ENCODE peak calls at places on chromosomes 4 and X, in eight cellular contexts. One of them, this sample, is unnamed.

GRCh38 chrX:106585478-106585877 is 26.3 kb upstream of the RADX start:
- DNase-seq in stimulated activated CD8-positive, alpha-beta memory T cell treated with anti-CD3 and anti-CD28 coated beads, Interleukin-15, amount 100 ng/mL, for 24 hours: no peak
- DNase-seq in GM06990: no peak
- DNase-seq in hypothalamus: no peak
- DNase-seq in KBM-7: no peak
- DNase-seq in iPS-NIHi11: no peak
- DNase-seq in GM04503: no peak
- DNase-seq in NCI-H446: no peak
- DNase-seq in this sample: no peak

GRCh38 chr4:106266201-106266600 is 49.8 kb downstream of the TBCK start:
- DNase-seq in NCI-H446: peak
- DNase-seq in GM06990: no peak
- DNase-seq in hypothalamus: no peak
- DNase-seq in GM04503: peak
- DNase-seq in KBM-7: peak
- DNase-seq in iPS-NIHi11: peak
- DNase-seq in stimulated activated CD8-positive, alpha-beta memory T cell treated with anti-CD3 and anti-CD28 coated beads, Interleukin-15, amount 100 ng/mL, for 24 hours: no peak
- DNase-seq in this sample: peak

GRCh38 chr4:86670739-86671138 is 76.6 kb downstream of the PTPN13 start:
- DNase-seq in KBM-7: no peak
- DNase-seq in stimulated activated CD8-positive, alpha-beta memory T cell treated with anti-CD3 and anti-CD28 coated beads, Interleukin-15, amount 100 ng/mL, for 24 hours: no peak
- DNase-seq in GM06990: no peak
- DNase-seq in GM04503: peak
- DNase-seq in hypothalamus: no peak
- DNase-seq in iPS-NIHi11: no peak
- DNase-seq in NCI-H446: no peak
- DNase-seq in this sample: no peak

GRCh38 chr4:13559414-13559813 is 15.1 kb upstream of the NKX3-2 start:
- DNase-seq in NCI-H446: no peak
- DNase-seq in GM06990: no peak
- DNase-seq in stimulated activated CD8-positive, alpha-beta memory T cell treated with anti-CD3 and anti-CD28 coated beads, Interleukin-15, amount 100 ng/mL, for 24 hours: no peak
- DNase-seq in hypothalamus: no peak
- DNase-seq in KBM-7: peak
- DNase-seq in iPS-NIHi11: no peak
- DNase-seq in GM04503: peak
- DNase-seq in this sample: no peak

GRCh38 chr4:122481766-122482405 is 25.4 kb upstream of the IL2 start:
- DNase-seq in hypothalamus: no peak
- DNase-seq in GM06990: no peak
- DNase-seq in GM04503: peak
- DNase-seq in iPS-NIHi11: no peak
- DNase-seq in KBM-7: no peak
- DNase-seq in NCI-H446: no peak
- DNase-seq in stimulated activated CD8-positive, alpha-beta memory T cell treated with anti-CD3 and anti-CD28 coated beads, Interleukin-15, amount 100 ng/mL, for 24 hours: no peak
- DNase-seq in this sample: no peak

GRCh38 chr4:10456270-10457254 is 664 bp downstream of the ZNF518B start:
- DNase-seq in GM06990: peak
- DNase-seq in iPS-NIHi11: peak
- DNase-seq in GM04503: no peak
- DNase-seq in KBM-7: no peak
- DNase-seq in NCI-H446: no peak
- DNase-seq in hypothalamus: no peak
- DNase-seq in stimulated activated CD8-positive, alpha-beta memory T cell treated with anti-CD3 and anti-CD28 coated beads, Interleukin-15, amount 100 ng/mL, for 24 hours: no peak
- DNase-seq in this sample: peak

GRCh38 chr4:122450847-122451246 is 5.7 kb downstream of the IL2 start:
- DNase-seq in iPS-NIHi11: peak
- DNase-seq in stimulated activated CD8-positive, alpha-beta memory T cell treated with anti-CD3 and anti-CD28 coated beads, Interleukin-15, amount 100 ng/mL, for 24 hours: no peak
- DNase-seq in GM06990: no peak
- DNase-seq in NCI-H446: no peak
- DNase-seq in KBM-7: peak
- DNase-seq in hypothalamus: no peak
- DNase-seq in GM04503: peak
- DNase-seq in this sample: no peak

GRCh38 chrX:137428251-137428661 is 137.7 kb upstream of the ZIC3 start:
- DNase-seq in GM04503: no peak
- DNase-seq in stimulated activated CD8-positive, alpha-beta memory T cell treated with anti-CD3 and anti-CD28 coated beads, Interleukin-15, amount 100 ng/mL, for 24 hours: no peak
- DNase-seq in GM06990: no peak
- DNase-seq in hypothalamus: no peak
- DNase-seq in NCI-H446: no peak
- DNase-seq in KBM-7: no peak
- DNase-seq in iPS-NIHi11: peak
- DNase-seq in this sample: no peak

GRCh38 chrX:113384628-113385027 is 544.0 kb upstream of the AMOT start:
- DNase-seq in iPS-NIHi11: no peak
- DNase-seq in hypothalamus: no peak
- DNase-seq in GM06990: no peak
- DNase-seq in GM04503: peak
- DNase-seq in stimulated activated CD8-positive, alpha-beta memory T cell treated with anti-CD3 and anti-CD28 coated beads, Interleukin-15, amount 100 ng/mL, for 24 hours: no peak
- DNase-seq in KBM-7: no peak
- DNase-seq in NCI-H446: peak
- DNase-seq in this sample: no peak

GRCh38 chr4:95319169-95319568 is 229.6 kb downstream of the UNC5C start:
- DNase-seq in iPS-NIHi11: no peak
- DNase-seq in stimulated activated CD8-positive, alpha-beta memory T cell treated with anti-CD3 and anti-CD28 coated beads, Interleukin-15, amount 100 ng/mL, for 24 hours: no peak
- DNase-seq in KBM-7: no peak
- DNase-seq in hypothalamus: no peak
- DNase-seq in NCI-H446: no peak
- DNase-seq in GM04503: no peak
- DNase-seq in GM06990: no peak
- DNase-seq in this sample: peak

GRCh38 chr4:153523171-153523757 is 57.1 kb downstream of the TMEM131L start:
- DNase-seq in GM06990: no peak
- DNase-seq in NCI-H446: no peak
- DNase-seq in stimulated activated CD8-positive, alpha-beta memory T cell treated with anti-CD3 and anti-CD28 coated beads, Interleukin-15, amount 100 ng/mL, for 24 hours: no peak
- DNase-seq in KBM-7: peak
- DNase-seq in iPS-NIHi11: no peak
- DNase-seq in hypothalamus: no peak
- DNase-seq in GM04503: no peak
- DNase-seq in this sample: no peak

GRCh38 chr4:26590639-26591038 is 6.8 kb downstream of the TBC1D19 start:
- DNase-seq in GM06990: no peak
- DNase-seq in KBM-7: no peak
- DNase-seq in GM04503: no peak
- DNase-seq in hypothalamus: no peak
- DNase-seq in iPS-NIHi11: no peak
- DNase-seq in stimulated activated CD8-positive, alpha-beta memory T cell treated with anti-CD3 and anti-CD28 coated beads, Interleukin-15, amount 100 ng/mL, for 24 hours: no peak
- DNase-seq in NCI-H446: no peak
- DNase-seq in this sample: no peak

GRCh38 chr4:114036426-114036825 is 57.0 kb upstream of the ARSJ start:
- DNase-seq in iPS-NIHi11: no peak
- DNase-seq in NCI-H446: no peak
- DNase-seq in hypothalamus: no peak
- DNase-seq in stimulated activated CD8-positive, alpha-beta memory T cell treated with anti-CD3 and anti-CD28 coated beads, Interleukin-15, amount 100 ng/mL, for 24 hours: no peak
- DNase-seq in GM04503: no peak
- DNase-seq in KBM-7: no peak
- DNase-seq in GM06990: no peak
- DNase-seq in this sample: no peak

GRCh38 chrX:136209016-136209738 is 42.0 kb downstream of the MAP7D3 start:
- DNase-seq in KBM-7: peak
- DNase-seq in iPS-NIHi11: peak
- DNase-seq in NCI-H446: peak
- DNase-seq in stimulated activated CD8-positive, alpha-beta memory T cell treated with anti-CD3 and anti-CD28 coated beads, Interleukin-15, amount 100 ng/mL, for 24 hours: no peak
- DNase-seq in GM06990: no peak
- DNase-seq in hypothalamus: no peak
- DNase-seq in GM04503: no peak
- DNase-seq in this sample: peak

GRCh38 chr4:100311181-100311580 is 120.9 kb upstream of the DDIT4L start:
- DNase-seq in KBM-7: peak
- DNase-seq in iPS-NIHi11: peak
- DNase-seq in hypothalamus: no peak
- DNase-seq in GM04503: no peak
- DNase-seq in NCI-H446: no peak
- DNase-seq in stimulated activated CD8-positive, alpha-beta memory T cell treated with anti-CD3 and anti-CD28 coated beads, Interleukin-15, amount 100 ng/mL, for 24 hours: no peak
- DNase-seq in GM06990: no peak
- DNase-seq in this sample: no peak

GRCh38 chr4:55546633-55547460 is at the start of gene CLOCK:
- DNase-seq in hypothalamus: peak
- DNase-seq in GM06990: peak
- DNase-seq in GM04503: peak
- DNase-seq in KBM-7: peak
- DNase-seq in stimulated activated CD8-positive, alpha-beta memory T cell treated with anti-CD3 and anti-CD28 coated beads, Interleukin-15, amount 100 ng/mL, for 24 hours: peak
- DNase-seq in NCI-H446: peak
- DNase-seq in iPS-NIHi11: peak
- DNase-seq in this sample: peak

GRCh38 chr4:88219099-88219498 is 60.7 kb upstream of the ABCG2 start:
- DNase-seq in NCI-H446: peak
- DNase-seq in hypothalamus: no peak
- DNase-seq in GM04503: no peak
- DNase-seq in stimulated activated CD8-positive, alpha-beta memory T cell treated with anti-CD3 and anti-CD28 coated beads, Interleukin-15, amount 100 ng/mL, for 24 hours: no peak
- DNase-seq in GM06990: peak
- DNase-seq in KBM-7: peak
- DNase-seq in iPS-NIHi11: peak
- DNase-seq in this sample: peak

GRCh38 chr4:125283702-125284279 is 31.0 kb upstream of the FAT4 start:
- DNase-seq in NCI-H446: peak
- DNase-seq in KBM-7: peak
- DNase-seq in stimulated activated CD8-positive, alpha-beta memory T cell treated with anti-CD3 and anti-CD28 coated beads, Interleukin-15, amount 100 ng/mL, for 24 hours: no peak
- DNase-seq in GM06990: no peak
- DNase-seq in hypothalamus: no peak
- DNase-seq in iPS-NIHi11: peak
- DNase-seq in GM04503: no peak
- DNase-seq in this sample: peak

GRCh38 chr4:125266901-125267601 is 47.7 kb upstream of the FAT4 start:
- DNase-seq in NCI-H446: no peak
- DNase-seq in GM06990: no peak
- DNase-seq in hypothalamus: no peak
- DNase-seq in stimulated activated CD8-positive, alpha-beta memory T cell treated with anti-CD3 and anti-CD28 coated beads, Interleukin-15, amount 100 ng/mL, for 24 hours: no peak
- DNase-seq in KBM-7: no peak
- DNase-seq in GM04503: peak
- DNase-seq in iPS-NIHi11: no peak
- DNase-seq in this sample: no peak

GRCh38 chr4:41990029-41990382 is 324 bp upstream of the SLC30A9 start:
- DNase-seq in KBM-7: no peak
- DNase-seq in NCI-H446: no peak
- DNase-seq in GM06990: no peak
- DNase-seq in hypothalamus: no peak
- DNase-seq in stimulated activated CD8-positive, alpha-beta memory T cell treated with anti-CD3 and anti-CD28 coated beads, Interleukin-15, amount 100 ng/mL, for 24 hours: no peak
- DNase-seq in GM04503: no peak
- DNase-seq in iPS-NIHi11: no peak
- DNase-seq in this sample: no peak

GRCh38 chrX:45266456-45266855 is 65.8 kb upstream of the DIPK2B start:
- DNase-seq in iPS-NIHi11: no peak
- DNase-seq in hypothalamus: no peak
- DNase-seq in NCI-H446: no peak
- DNase-seq in GM06990: no peak
- DNase-seq in GM04503: no peak
- DNase-seq in stimulated activated CD8-positive, alpha-beta memory T cell treated with anti-CD3 and anti-CD28 coated beads, Interleukin-15, amount 100 ng/mL, for 24 hours: no peak
- DNase-seq in KBM-7: no peak
- DNase-seq in this sample: no peak

GRCh38 chr4:169810325-169811323 is 52.9 kb upstream of the HPF1 start:
- DNase-seq in NCI-H446: peak
- DNase-seq in stimulated activated CD8-positive, alpha-beta memory T cell treated with anti-CD3 and anti-CD28 coated beads, Interleukin-15, amount 100 ng/mL, for 24 hours: no peak
- DNase-seq in KBM-7: peak
- DNase-seq in iPS-NIHi11: peak
- DNase-seq in GM06990: no peak
- DNase-seq in hypothalamus: no peak
- DNase-seq in GM04503: peak
- DNase-seq in this sample: peak

GRCh38 chr4:73446336-73446938 is 10.4 kb downstream of the AFP start:
- DNase-seq in hypothalamus: no peak
- DNase-seq in stimulated activated CD8-positive, alpha-beta memory T cell treated with anti-CD3 and anti-CD28 coated beads, Interleukin-15, amount 100 ng/mL, for 24 hours: no peak
- DNase-seq in KBM-7: peak
- DNase-seq in GM06990: no peak
- DNase-seq in NCI-H446: peak
- DNase-seq in GM04503: no peak
- DNase-seq in iPS-NIHi11: peak
- DNase-seq in this sample: peak

GRCh38 chr4:156977435-156978160 is 6.0 kb upstream of the PDGFC start:
- DNase-seq in KBM-7: no peak
- DNase-seq in NCI-H446: peak
- DNase-seq in GM06990: no peak
- DNase-seq in iPS-NIHi11: no peak
- DNase-seq in hypothalamus: no peak
- DNase-seq in stimulated activated CD8-positive, alpha-beta memory T cell treated with anti-CD3 and anti-CD28 coated beads, Interleukin-15, amount 100 ng/mL, for 24 hours: no peak
- DNase-seq in GM04503: peak
- DNase-seq in this sample: no peak

GRCh38 chrX:41127476-41128192 is 42.4 kb downstream of the USP9X start:
- DNase-seq in KBM-7: no peak
- DNase-seq in GM04503: no peak
- DNase-seq in stimulated activated CD8-positive, alpha-beta memory T cell treated with anti-CD3 and anti-CD28 coated beads, Interleukin-15, amount 100 ng/mL, for 24 hours: no peak
- DNase-seq in hypothalamus: no peak
- DNase-seq in NCI-H446: no peak
- DNase-seq in GM06990: no peak
- DNase-seq in iPS-NIHi11: no peak
- DNase-seq in this sample: no peak

GRCh38 chr4:118989098-118990080 is 100.7 kb downstream of the SYNPO2 start:
- DNase-seq in KBM-7: no peak
- DNase-seq in GM06990: no peak
- DNase-seq in GM04503: peak
- DNase-seq in iPS-NIHi11: no peak
- DNase-seq in NCI-H446: peak
- DNase-seq in hypothalamus: no peak
- DNase-seq in stimulated activated CD8-positive, alpha-beta memory T cell treated with anti-CD3 and anti-CD28 coated beads, Interleukin-15, amount 100 ng/mL, for 24 hours: no peak
- DNase-seq in this sample: no peak

GRCh38 chr4:95675623-95676022 is 126.8 kb upstream of the UNC5C start:
- DNase-seq in NCI-H446: no peak
- DNase-seq in KBM-7: no peak
- DNase-seq in stimulated activated CD8-positive, alpha-beta memory T cell treated with anti-CD3 and anti-CD28 coated beads, Interleukin-15, amount 100 ng/mL, for 24 hours: no peak
- DNase-seq in iPS-NIHi11: no peak
- DNase-seq in GM04503: no peak
- DNase-seq in GM06990: no peak
- DNase-seq in hypothalamus: no peak
- DNase-seq in this sample: no peak

GRCh38 chr4:39626913-39627312 is 11.8 kb downstream of the SMIM14 start:
- DNase-seq in GM06990: no peak
- DNase-seq in NCI-H446: no peak
- DNase-seq in KBM-7: no peak
- DNase-seq in iPS-NIHi11: no peak
- DNase-seq in hypothalamus: no peak
- DNase-seq in GM04503: no peak
- DNase-seq in stimulated activated CD8-positive, alpha-beta memory T cell treated with anti-CD3 and anti-CD28 coated beads, Interleukin-15, amount 100 ng/mL, for 24 hours: no peak
- DNase-seq in this sample: no peak

GRCh38 chrX:103681443-103681842 is 5.1 kb downstream of the MORF4L2 start:
- DNase-seq in stimulated activated CD8-positive, alpha-beta memory T cell treated with anti-CD3 and anti-CD28 coated beads, Interleukin-15, amount 100 ng/mL, for 24 hours: no peak
- DNase-seq in hypothalamus: no peak
- DNase-seq in KBM-7: no peak
- DNase-seq in NCI-H446: no peak
- DNase-seq in GM04503: no peak
- DNase-seq in iPS-NIHi11: no peak
- DNase-seq in GM06990: no peak
- DNase-seq in this sample: no peak

GRCh38 chrX:155966876-155967275 is 30.6 kb upstream of the IL9R start:
- DNase-seq in NCI-H446: peak
- DNase-seq in GM04503: no peak
- DNase-seq in KBM-7: peak
- DNase-seq in iPS-NIHi11: peak
- DNase-seq in GM06990: no peak
- DNase-seq in stimulated activated CD8-positive, alpha-beta memory T cell treated with anti-CD3 and anti-CD28 coated beads, Interleukin-15, amount 100 ng/mL, for 24 hours: no peak
- DNase-seq in hypothalamus: no peak
- DNase-seq in this sample: peak

GRCh38 chrX:129726307-129727111 is 12.3 kb upstream of the XPNPEP2 start:
- DNase-seq in KBM-7: peak
- DNase-seq in hypothalamus: peak
- DNase-seq in GM04503: no peak
- DNase-seq in stimulated activated CD8-positive, alpha-beta memory T cell treated with anti-CD3 and anti-CD28 coated beads, Interleukin-15, amount 100 ng/mL, for 24 hours: no peak
- DNase-seq in iPS-NIHi11: peak
- DNase-seq in GM06990: no peak
- DNase-seq in NCI-H446: peak
- DNase-seq in this sample: peak

GRCh38 chr4:54986095-54986846 is 139.1 kb downstream of the KDR start:
- DNase-seq in NCI-H446: no peak
- DNase-seq in stimulated activated CD8-positive, alpha-beta memory T cell treated with anti-CD3 and anti-CD28 coated beads, Interleukin-15, amount 100 ng/mL, for 24 hours: no peak
- DNase-seq in iPS-NIHi11: peak
- DNase-seq in KBM-7: no peak
- DNase-seq in GM04503: no peak
- DNase-seq in GM06990: no peak
- DNase-seq in hypothalamus: no peak
- DNase-seq in this sample: no peak

GRCh38 chr4:73976716-73977115 is 5.1 kb downstream of the PF4 start:
- DNase-seq in KBM-7: no peak
- DNase-seq in GM04503: no peak
- DNase-seq in iPS-NIHi11: no peak
- DNase-seq in GM06990: no peak
- DNase-seq in stimulated activated CD8-positive, alpha-beta memory T cell treated with anti-CD3 and anti-CD28 coated beads, Interleukin-15, amount 100 ng/mL, for 24 hours: no peak
- DNase-seq in NCI-H446: no peak
- DNase-seq in hypothalamus: no peak
- DNase-seq in this sample: no peak

GRCh38 chr4:108359130-108359709 is 190.5 kb upstream of the LEF1 start:
- DNase-seq in KBM-7: no peak
- DNase-seq in stimulated activated CD8-positive, alpha-beta memory T cell treated with anti-CD3 and anti-CD28 coated beads, Interleukin-15, amount 100 ng/mL, for 24 hours: no peak
- DNase-seq in GM06990: no peak
- DNase-seq in GM04503: no peak
- DNase-seq in NCI-H446: no peak
- DNase-seq in hypothalamus: no peak
- DNase-seq in iPS-NIHi11: no peak
- DNase-seq in this sample: no peak

This sample was measured in SK-N-SH.